ENCODE peak calls at places on chromosomes 2 and 18, in four cellular contexts. C, J, A and Q are unnamed samples.

GRCh38 chr2:120445431-120446143 is 99.7 kb downstream of the INHBB start:
- DNase-seq in C (peak), J (no peak), A (no peak), Q (no peak)

GRCh38 chr2:60440761-60441160 is 112.7 kb downstream of the BCL11A start:
- DNase-seq in J (no peak), C (no peak), A (no peak), Q (no peak)

GRCh38 chr2:187577310-187577709 is 23.1 kb upstream of the TFPI start:
- DNase-seq in J (no peak), A (no peak), C (no peak), Q (no peak)

GRCh38 chr2:8796878-8797550 is 40.4 kb downstream of the KIDINS220 start:
- DNase-seq in C (no peak), J (no peak), A (no peak), Q (no peak)

GRCh38 chr2:130759906-130760753 is 4.8 kb downstream of the AMER3 start:
- DNase-seq in C (peak), A (no peak), J (no peak), Q (no peak)

GRCh38 chr2:71458413-71459083 is 5.2 kb downstream of the DYSF start:
- DNase-seq in C (peak), A (no peak), J (no peak), Q (no peak)

GRCh38 chr2:73999881-74000597 is 15.3 kb downstream of the TET3 start:
- DNase-seq in C (peak), A (no peak), J (no peak), Q (no peak)

GRCh38 chr18:61854578-61854977 is 38.2 kb downstream of the RNF152 start:
- DNase-seq in J (no peak), A (no peak), C (peak), Q (no peak)

GRCh38 chr2:98502556-98503335 is 58.1 kb downstream of the INPP4A start:
- DNase-seq in J (no peak), C (peak), A (no peak), Q (peak)

GRCh38 chr2:86044614-86045013 is 61.1 kb downstream of the POLR1A start:
- DNase-seq in J (no peak), C (no peak), A (no peak), Q (no peak)

GRCh38 chr2:86223682-86224560 is 24.7 kb downstream of the MRPL35 start:
- DNase-seq in C (peak), A (peak), J (no peak), Q (no peak)

GRCh38 chr18:23094411-23095165 is 40.7 kb upstream of the CABLES1 start:
- DNase-seq in C (no peak), J (no peak), A (no peak), Q (no peak)

GRCh38 chr2:27118525-27119329 is at the start of gene CGREF1:
- DNase-seq in C (no peak), J (no peak), A (no peak), Q (no peak)

GRCh38 chr2:165406053-165406628 is 63.4 kb upstream of the CSRNP3 start:
- DNase-seq in C (peak), J (no peak), A (no peak), Q (peak)

GRCh38 chr18:64103979-64104378 is 44.9 kb downstream of the LINC00305 start:
- DNase-seq in C (no peak), A (no peak), J (no peak), Q (no peak)

GRCh38 chr2:153543639-153544071 is 65.1 kb upstream of the RPRM start:
- DNase-seq in A (no peak), C (no peak), J (no peak), Q (no peak)

GRCh38 chr2:149627402-149627801 is 39.8 kb upstream of the MMADHC start:
- DNase-seq in J (no peak), A (no peak), C (no peak), Q (no peak)

GRCh38 chr2:129777757-129778607 is 201.5 kb upstream of the RAB6C start:
- DNase-seq in C (no peak), A (no peak), J (no peak), Q (no peak)

GRCh38 chr18:77031662-77032061 is 100.9 kb downstream of the MBP start:
- DNase-seq in A (no peak), C (no peak), J (no peak), Q (no peak)

GRCh38 chr2:16331761-16332160 is 333.9 kb downstream of the CYRIA start:
- DNase-seq in C (no peak), A (no peak), J (no peak), Q (no peak)

GRCh38 chr2:187541086-187542085 is 12.8 kb downstream of the TFPI start:
- DNase-seq in A (no peak), C (peak), J (no peak), Q (peak)

GRCh38 chr2:216761809-216762208 is 66.5 kb upstream of the IGFBP5 start:
- DNase-seq in A (no peak), C (no peak), J (no peak), Q (no peak)

GRCh38 chr2:49033394-49033793 is 120.9 kb downstream of the FSHR start:
- DNase-seq in C (no peak), A (no peak), J (no peak), Q (no peak)

GRCh38 chr2:97764559-97765263 is 51.3 kb downstream of the ZAP70 start:
- DNase-seq in J (peak), A (no peak), C (no peak), Q (no peak)

GRCh38 chr18:45167109-45167551 is 448.1 kb upstream of the SLC14A2 start:
- DNase-seq in C (peak), J (no peak), A (no peak), Q (no peak)

GRCh38 chr2:158748925-158749590 is 46.1 kb upstream of the DAPL1 start:
- DNase-seq in C (no peak), J (no peak), A (no peak), Q (no peak)

GRCh38 chr2:100978582-100979051 is 23.5 kb upstream of the RPL31 start:
- DNase-seq in C (peak), A (no peak), J (no peak), Q (no peak)

GRCh38 chr2:176491172-176491904 is 222.1 kb downstream of the MTX2 start:
- DNase-seq in C (peak), A (peak), J (peak), Q (no peak)

GRCh38 chr2:65754219-65754618 is 321.8 kb upstream of the SPRED2 start:
- DNase-seq in J (no peak), C (peak), A (peak), Q (peak)

GRCh38 chr2:238286987-238287386 is 1.4 kb downstream of the PER2 start:
- DNase-seq in C (peak), J (no peak), A (no peak), Q (no peak)

GRCh38 chr2:238286551-238286950 is 1.9 kb downstream of the PER2 start:
- DNase-seq in A (peak), C (peak), J (no peak), Q (no peak)

GRCh38 chr2:238289574-238289973 is 1.2 kb upstream of the PER2 start:
- DNase-seq in C (no peak), A (no peak), J (no peak), Q (no peak)

GRCh38 chr2:238288650-238289573 is 502 bp upstream of the PER2 start:
- DNase-seq in A (peak), J (peak), C (peak), Q (peak)

DNA sequence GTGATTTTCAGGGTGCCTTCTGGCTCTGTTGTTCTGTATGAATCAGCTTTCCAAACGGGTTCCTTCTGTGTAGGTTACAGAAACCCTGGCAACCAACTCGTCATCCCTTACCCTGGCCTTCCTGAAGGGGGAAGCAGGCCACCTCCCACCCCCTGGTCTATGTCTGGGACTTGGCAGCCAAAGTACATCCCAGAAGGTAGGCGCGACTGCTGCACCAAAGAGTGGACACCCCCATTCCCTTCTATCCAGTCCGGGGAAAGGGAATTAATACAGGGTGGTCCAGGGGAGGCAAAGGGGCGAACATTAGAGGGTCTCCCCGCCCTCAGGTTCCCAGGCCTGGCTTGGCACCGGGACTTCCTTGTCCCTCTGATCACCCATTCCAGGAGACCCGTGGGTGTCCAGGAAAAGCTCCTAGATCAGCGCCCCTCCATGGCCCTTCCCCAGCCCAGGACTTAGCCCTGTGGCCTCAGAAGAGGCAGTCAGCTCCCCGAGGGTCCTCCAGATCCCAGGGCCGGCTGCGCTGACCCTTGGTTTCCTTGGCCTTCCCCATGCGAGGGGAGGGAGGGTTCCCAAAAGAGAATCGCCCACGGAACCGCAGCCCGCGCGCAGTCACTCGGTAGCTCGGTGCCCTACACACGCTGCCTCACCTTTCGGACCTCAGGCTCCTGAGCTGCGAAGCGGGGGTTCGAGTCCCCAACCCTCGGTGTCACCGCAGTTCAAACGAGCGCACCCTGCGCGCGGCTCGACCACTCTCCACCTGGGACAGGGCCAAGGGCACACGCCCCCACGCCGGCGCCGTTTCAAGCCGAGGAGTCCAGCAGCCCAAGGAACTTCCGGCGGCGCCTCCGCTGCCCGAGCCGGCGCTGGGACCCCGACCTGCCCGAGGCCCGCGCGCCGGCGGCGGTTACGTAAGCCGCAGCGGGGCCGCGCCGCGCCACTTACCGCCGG is at the start of gene PER2:
- DNase-seq in J (no peak), A (peak), C (peak), Q (peak)
- TF ChIP-seq CTCF in J (peak), A (no peak), C (peak), Q (peak)

GRCh38 chr2:221501210-221501882 is 70.8 kb downstream of the EPHA4 start:
- DNase-seq in C (peak), A (no peak), J (no peak), Q (peak)

GRCh38 chr2:221502270-221502973 is 69.7 kb downstream of the EPHA4 start:
- DNase-seq in A (no peak), C (peak), J (no peak), Q (no peak)

GRCh38 chr2:221503965-221504364 is 68.1 kb downstream of the EPHA4 start:
- DNase-seq in C (no peak), J (no peak), A (no peak), Q (no peak)

GRCh38 chr2:221500501-221501209 is 71.4 kb downstream of the EPHA4 start:
- DNase-seq in C (peak), A (no peak), J (no peak), Q (no peak)

DNA sequence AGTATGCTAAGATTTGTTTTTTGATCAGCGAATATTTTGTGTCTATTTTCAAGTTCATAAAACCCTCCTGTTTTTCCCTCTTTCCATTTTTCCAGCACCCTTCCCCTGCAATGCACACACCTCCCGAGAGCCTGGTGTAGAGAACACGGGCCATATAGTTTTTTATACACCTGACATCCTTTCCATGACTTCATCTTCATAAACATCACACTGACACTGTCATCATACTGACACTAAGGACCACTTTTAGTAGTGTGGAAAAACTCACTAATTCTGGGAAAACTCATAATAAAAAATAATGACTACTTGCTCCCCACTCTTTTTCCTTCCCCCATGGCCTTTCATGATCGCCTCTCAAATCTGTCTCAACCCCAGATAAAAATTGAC is 70.2 kb downstream of the EPHA4 start:
- DNase-seq in J (no peak), C (no peak), A (no peak), Q (no peak)
- H3K4me3 ChIP-seq in J (no peak), C (peak), A (no peak), Q (peak)

GRCh38 chr2:133486706-133487305 is 81.5 kb downstream of the NCKAP5 start:
- DNase-seq in J (no peak), C (peak), A (no peak), Q (no peak)

GRCh38 chr2:133485868-133486267 is 82.4 kb downstream of the NCKAP5 start:
- DNase-seq in A (no peak), J (no peak), C (no peak), Q (no peak)

GRCh38 chr2:133484783-133485182 is 83.5 kb downstream of the NCKAP5 start:
- DNase-seq in C (no peak), J (no peak), A (no peak), Q (no peak)

GRCh38 chr2:133483201-133483600 is 85.1 kb downstream of the NCKAP5 start:
- DNase-seq in J (no peak), A (no peak), C (no peak), Q (no peak)

GRCh38 chr2:133484106-133484505 is 84.2 kb downstream of the NCKAP5 start:
- DNase-seq in C (peak), J (no peak), A (no peak), Q (no peak)
- TF ChIP-seq CTCF in C (no peak), J (no peak), A (no peak), Q (no peak)

GRCh38 chr18:1036926-1037325 is 132.3 kb downstream of the ADCYAP1 start:
- DNase-seq in A (no peak), J (no peak), C (no peak), Q (no peak)
- H3K4me3 ChIP-seq in A (no peak), J (no peak), C (no peak), Q (no peak)